ENCODE peak calls at places on chromosomes 7 and 10, in five cellular contexts. One of them, this sample, is unnamed.

GRCh38 chr10:33897255-33897893 is 562.9 kb upstream of the NRP1 start:
- DNase-seq in lower lobe of right lung: no peak
- DNase-seq in breast epithelium: peak; percentile 65
- DNase-seq in retinal pigment epithelial cell: no peak
- DNase-seq in AG04450: no peak
- DNase-seq in this sample: no peak

GRCh38 chr7:131533566-131534561 is 22.6 kb downstream of the PODXL start:
- DNase-seq in breast epithelium: no peak
- DNase-seq in lower lobe of right lung: no peak
- DNase-seq in retinal pigment epithelial cell: no peak
- DNase-seq in AG04450: no peak
- DNase-seq in this sample: no peak

GRCh38 chr7:132240262-132240661 is 336.0 kb downstream of the PLXNA4 start:
- DNase-seq in retinal pigment epithelial cell: no peak
- DNase-seq in AG04450: no peak
- DNase-seq in breast epithelium: no peak
- DNase-seq in lower lobe of right lung: no peak
- DNase-seq in this sample: no peak

GRCh38 chr7:151756076-151756731 is 120.7 kb downstream of the PRKAG2 start:
- DNase-seq in retinal pigment epithelial cell: no peak
- DNase-seq in breast epithelium: no peak
- DNase-seq in AG04450: no peak
- DNase-seq in lower lobe of right lung: peak; percentile 51
- DNase-seq in this sample: no peak

GRCh38 chr10:11783558-11783865 is 39.6 kb upstream of the PROSER2 start:
- DNase-seq in AG04450: no peak
- DNase-seq in lower lobe of right lung: no peak
- DNase-seq in breast epithelium: no peak
- DNase-seq in retinal pigment epithelial cell: no peak
- DNase-seq in this sample: no peak

GRCh38 chr7:157503229-157503628 is 166.4 kb downstream of the DNAJB6 start:
- DNase-seq in retinal pigment epithelial cell: no peak
- DNase-seq in AG04450: no peak
- DNase-seq in breast epithelium: no peak
- DNase-seq in lower lobe of right lung: no peak
- DNase-seq in this sample: no peak

GRCh38 chr7:129762387-129762969 is 151.0 kb downstream of the NRF1 start:
- DNase-seq in lower lobe of right lung: no peak
- DNase-seq in AG04450: no peak
- DNase-seq in breast epithelium: no peak
- DNase-seq in retinal pigment epithelial cell: no peak
- DNase-seq in this sample: no peak

GRCh38 chr10:72075184-72076115 is 12.9 kb downstream of the SPOCK2 start:
- DNase-seq in breast epithelium: no peak
- DNase-seq in retinal pigment epithelial cell: no peak
- DNase-seq in lower lobe of right lung: peak; percentile 21
- DNase-seq in AG04450: no peak
- DNase-seq in this sample: no peak

GRCh38 chr10:77889277-77889903 is 37.2 kb downstream of the DLG5 start:
- DNase-seq in AG04450: no peak
- DNase-seq in lower lobe of right lung: peak; percentile 84
- DNase-seq in breast epithelium: peak; percentile 92
- DNase-seq in retinal pigment epithelial cell: no peak
- DNase-seq in this sample: no peak

GRCh38 chr7:92260248-92260781 is 14.5 kb downstream of the ANKIB1 start:
- DNase-seq in AG04450: no peak
- DNase-seq in lower lobe of right lung: no peak
- DNase-seq in retinal pigment epithelial cell: no peak
- DNase-seq in breast epithelium: no peak
- DNase-seq in this sample: no peak

GRCh38 chr10:96613565-96613964 is 26.8 kb upstream of the TM9SF3 start:
- DNase-seq in breast epithelium: no peak
- DNase-seq in retinal pigment epithelial cell: no peak
- DNase-seq in AG04450: no peak
- DNase-seq in lower lobe of right lung: no peak
- DNase-seq in this sample: no peak

GRCh38 chr7:33940503-33940902 is 35.2 kb downstream of the BMPER start:
- DNase-seq in lower lobe of right lung: no peak
- DNase-seq in breast epithelium: no peak
- DNase-seq in retinal pigment epithelial cell: no peak
- DNase-seq in AG04450: no peak
- DNase-seq in this sample: no peak

GRCh38 chr10:14952851-14953451 is 945 bp downstream of the DCLRE1C start:
- DNase-seq in breast epithelium: no peak
- DNase-seq in retinal pigment epithelial cell: no peak
- DNase-seq in lower lobe of right lung: no peak
- DNase-seq in AG04450: no peak
- DNase-seq in this sample: no peak

GRCh38 chr7:101681170-101682007 is 52.3 kb upstream of the MYL10 start:
- DNase-seq in AG04450: peak; percentile 24
- DNase-seq in lower lobe of right lung: no peak
- DNase-seq in retinal pigment epithelial cell: peak; percentile 88
- DNase-seq in breast epithelium: peak; percentile 23
- DNase-seq in this sample: no peak

GRCh38 chr7:127876393-127876792 is 154.8 kb downstream of the LRRC4 start:
- DNase-seq in AG04450: no peak
- DNase-seq in lower lobe of right lung: no peak
- DNase-seq in retinal pigment epithelial cell: no peak
- DNase-seq in breast epithelium: no peak
- DNase-seq in this sample: no peak

GRCh38 chr7:124922200-124922599 is 7.4 kb downstream of the POT1 start:
- DNase-seq in AG04450: no peak
- DNase-seq in retinal pigment epithelial cell: no peak
- DNase-seq in lower lobe of right lung: no peak
- DNase-seq in breast epithelium: no peak
- DNase-seq in this sample: no peak

GRCh38 chr7:116290740-116291139 is 80.4 kb downstream of the TES start:
- DNase-seq in AG04450: no peak
- DNase-seq in breast epithelium: no peak
- DNase-seq in retinal pigment epithelial cell: no peak
- DNase-seq in lower lobe of right lung: no peak
- DNase-seq in this sample: no peak

GRCh38 chr10:22278441-22278782 is 37.8 kb upstream of the COMMD3 start:
- DNase-seq in lower lobe of right lung: no peak
- DNase-seq in breast epithelium: no peak
- DNase-seq in AG04450: no peak
- DNase-seq in retinal pigment epithelial cell: no peak
- DNase-seq in this sample: no peak

GRCh38 chr7:56078196-56078595 is 14.1 kb downstream of the SUMF2 start:
- DNase-seq in AG04450: no peak
- DNase-seq in breast epithelium: no peak
- DNase-seq in retinal pigment epithelial cell: no peak
- DNase-seq in lower lobe of right lung: no peak
- DNase-seq in this sample: no peak

GRCh38 chr10:65618125-65618524 is 1307.7 kb upstream of the LRRTM3 start:
- DNase-seq in retinal pigment epithelial cell: peak; percentile 4
- DNase-seq in AG04450: no peak
- DNase-seq in breast epithelium: no peak
- DNase-seq in lower lobe of right lung: no peak
- DNase-seq in this sample: no peak

GRCh38 chr7:106367018-106367420 is 82.2 kb upstream of the NAMPT start:
- DNase-seq in lower lobe of right lung: peak; percentile 48
- DNase-seq in AG04450: no peak
- DNase-seq in retinal pigment epithelial cell: no peak
- DNase-seq in breast epithelium: no peak
- DNase-seq in this sample: no peak

GRCh38 chr10:4663162-4663992 is 162.6 kb upstream of the AKR1E2 start:
- DNase-seq in breast epithelium: peak; percentile 89
- DNase-seq in AG04450: peak; percentile 96
- DNase-seq in retinal pigment epithelial cell: peak; percentile 100
- DNase-seq in lower lobe of right lung: no peak
- DNase-seq in this sample: peak; percentile 41

GRCh38 chr10:77602231-77602912 is 35.2 kb downstream of the KCNMA1 start:
- DNase-seq in breast epithelium: no peak
- DNase-seq in retinal pigment epithelial cell: no peak
- DNase-seq in AG04450: peak; percentile 69
- DNase-seq in lower lobe of right lung: no peak
- DNase-seq in this sample: no peak

GRCh38 chr7:97013025-97013424 is 7.7 kb downstream of the DLX6 start:
- DNase-seq in breast epithelium: no peak
- DNase-seq in AG04450: no peak
- DNase-seq in retinal pigment epithelial cell: no peak
- DNase-seq in lower lobe of right lung: no peak
- DNase-seq in this sample: no peak

GRCh38 chr7:16881809-16882208 is at the start of gene AGR3:
- DNase-seq in breast epithelium: no peak
- DNase-seq in retinal pigment epithelial cell: no peak
- DNase-seq in AG04450: no peak
- DNase-seq in lower lobe of right lung: no peak
- DNase-seq in this sample: no peak

GRCh38 chr7:27453702-27454405 is 208.8 kb downstream of the HIBADH start:
- DNase-seq in breast epithelium: no peak
- DNase-seq in retinal pigment epithelial cell: peak; percentile 10
- DNase-seq in AG04450: peak; percentile 24
- DNase-seq in lower lobe of right lung: no peak
- DNase-seq in this sample: no peak

GRCh38 chr7:69172357-69173098 is 425.7 kb upstream of the AUTS2 start:
- DNase-seq in AG04450: no peak
- DNase-seq in retinal pigment epithelial cell: no peak
- DNase-seq in breast epithelium: no peak
- DNase-seq in lower lobe of right lung: no peak
- DNase-seq in this sample: no peak
- TF ChIP-seq CTCF in AG04450: no peak
- TF ChIP-seq CTCF in retinal pigment epithelial cell: no peak
- TF ChIP-seq CTCF in breast epithelium: no peak
- TF ChIP-seq CTCF in lower lobe of right lung: no peak
- TF ChIP-seq CTCF in this sample: no peak

GRCh38 chr7:112550468-112551060 is 69.8 kb downstream of the LSMEM1 start:
- DNase-seq in AG04450: peak; percentile 24
- DNase-seq in lower lobe of right lung: no peak
- DNase-seq in breast epithelium: no peak
- DNase-seq in retinal pigment epithelial cell: no peak
- DNase-seq in this sample: no peak

GRCh38 chr7:112556633-112557032 is 75.8 kb downstream of the LSMEM1 start:
- DNase-seq in retinal pigment epithelial cell: no peak
- DNase-seq in AG04450: no peak
- DNase-seq in lower lobe of right lung: no peak
- DNase-seq in breast epithelium: no peak
- DNase-seq in this sample: no peak

DNA sequence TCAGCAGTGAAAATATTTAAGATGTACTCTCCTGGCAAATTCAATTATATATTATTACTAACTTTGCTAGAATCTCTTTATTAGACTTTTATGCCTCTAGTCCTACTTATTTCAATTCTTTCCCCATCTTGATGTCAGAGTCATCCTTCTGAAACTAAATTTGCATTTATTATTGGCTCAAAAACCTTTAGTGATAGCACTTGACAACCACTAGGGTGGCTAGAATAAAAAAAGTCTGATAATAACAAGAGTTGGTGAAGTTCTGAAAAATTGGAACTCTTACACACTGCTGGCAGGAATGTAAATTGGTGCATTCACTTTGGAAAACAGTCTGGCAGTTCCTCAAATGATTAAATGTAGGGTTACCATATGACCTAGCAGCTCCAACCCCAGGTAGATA is 73.8 kb downstream of the LSMEM1 start:
- DNase-seq in AG04450: no peak
- DNase-seq in breast epithelium: no peak
- DNase-seq in retinal pigment epithelial cell: no peak
- DNase-seq in lower lobe of right lung: no peak
- DNase-seq in this sample: no peak
- TF ChIP-seq CTCF in AG04450: peak; percentile 22
- TF ChIP-seq CTCF in breast epithelium: no peak
- TF ChIP-seq CTCF in retinal pigment epithelial cell: peak; percentile 15
- TF ChIP-seq CTCF in lower lobe of right lung: no peak
- TF ChIP-seq CTCF in this sample: no peak

DNA sequence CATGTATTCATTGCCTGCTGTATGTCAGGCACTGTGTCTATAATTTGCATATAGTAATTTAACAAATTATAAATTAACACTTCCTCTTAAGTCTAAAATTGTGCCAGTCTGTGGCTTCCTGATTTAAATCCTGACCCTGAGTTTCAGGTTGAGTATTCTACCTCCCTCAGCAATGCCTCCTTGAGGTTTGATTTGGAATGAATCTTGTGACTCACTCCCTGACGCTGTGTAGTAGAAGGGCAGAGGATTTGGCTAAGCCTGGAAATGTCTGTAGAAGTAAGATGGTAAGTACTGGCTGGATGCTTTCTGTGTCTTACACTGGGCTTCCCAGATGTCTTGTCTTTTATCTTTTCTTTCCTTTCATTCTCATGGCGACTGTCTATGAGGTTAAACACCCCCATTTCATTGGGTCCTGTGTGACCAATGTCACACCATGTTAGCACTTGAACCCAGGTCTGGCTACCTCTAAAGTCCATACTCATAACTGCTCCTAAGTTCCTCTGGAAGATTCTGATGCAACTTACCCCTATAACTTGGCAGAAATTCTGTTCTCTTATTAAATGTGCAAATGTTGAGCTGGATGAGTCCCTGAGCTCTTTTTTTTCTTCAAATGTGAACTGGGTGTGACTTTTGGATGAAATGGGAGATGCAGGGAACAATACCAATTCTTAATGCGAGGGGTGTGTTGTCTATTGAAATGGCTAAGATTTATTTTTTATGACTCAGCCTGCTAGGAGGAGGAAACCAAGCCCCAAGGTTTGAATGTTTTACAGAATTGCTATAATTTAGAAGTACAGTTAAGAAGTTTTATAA is 48.5 kb downstream of the PLCE1 start:
- DNase-seq in breast epithelium: no peak
- DNase-seq in lower lobe of right lung: no peak
- DNase-seq in retinal pigment epithelial cell: peak; percentile 75
- DNase-seq in AG04450: peak; percentile 18
- DNase-seq in this sample: no peak
- TF ChIP-seq CTCF in breast epithelium: no peak
- TF ChIP-seq CTCF in lower lobe of right lung: no peak
- TF ChIP-seq CTCF in retinal pigment epithelial cell: peak; percentile 44
- TF ChIP-seq CTCF in AG04450: peak; percentile 45
- TF ChIP-seq CTCF in this sample: no peak

GRCh38 chr7:45922810-45923209 is 1.7 kb upstream of the IGFBP3 start:
- DNase-seq in breast epithelium: no peak
- DNase-seq in AG04450: no peak
- DNase-seq in retinal pigment epithelial cell: no peak
- DNase-seq in lower lobe of right lung: no peak
- DNase-seq in this sample: no peak

GRCh38 chr7:45923290-45923689 is 2.2 kb upstream of the IGFBP3 start:
- DNase-seq in AG04450: no peak
- DNase-seq in breast epithelium: no peak
- DNase-seq in retinal pigment epithelial cell: peak; percentile 38
- DNase-seq in lower lobe of right lung: peak; percentile 76
- DNase-seq in this sample: peak; percentile 66

GRCh38 chr7:45923818-45924217 is 2.7 kb upstream of the IGFBP3 start:
- DNase-seq in retinal pigment epithelial cell: no peak
- DNase-seq in breast epithelium: no peak
- DNase-seq in lower lobe of right lung: no peak
- DNase-seq in AG04450: no peak
- DNase-seq in this sample: no peak

GRCh38 chr7:45921699-45922519 is 837 bp upstream of the IGFBP3 start:
- DNase-seq in retinal pigment epithelial cell: peak; percentile 28
- DNase-seq in AG04450: no peak
- DNase-seq in lower lobe of right lung: peak; percentile 51
- DNase-seq in breast epithelium: no peak
- DNase-seq in this sample: no peak

DNA sequence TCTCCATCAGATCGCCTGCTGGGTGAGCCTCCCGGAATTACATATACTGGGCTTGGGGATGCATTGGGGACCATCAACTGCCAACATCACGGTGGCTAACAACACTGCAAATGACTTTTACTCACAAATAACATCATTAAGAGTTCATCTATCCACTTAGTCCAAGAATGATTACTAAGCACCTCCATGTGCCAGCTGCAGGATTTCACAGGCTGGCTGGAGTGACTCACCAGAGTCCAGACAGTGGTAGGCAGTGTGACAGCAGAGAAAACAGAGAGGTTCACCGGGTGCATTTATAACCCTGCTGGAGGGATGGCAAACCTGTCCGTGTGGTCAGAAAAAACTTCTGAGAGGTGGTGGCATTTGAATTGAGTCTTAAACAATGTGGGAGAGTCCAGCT is 3.2 kb upstream of the IGFBP3 start:
- DNase-seq in lower lobe of right lung: no peak
- DNase-seq in retinal pigment epithelial cell: peak; percentile 89
- DNase-seq in breast epithelium: no peak
- DNase-seq in AG04450: no peak
- DNase-seq in this sample: no peak
- TF ChIP-seq CTCF in lower lobe of right lung: no peak
- TF ChIP-seq CTCF in retinal pigment epithelial cell: no peak
- TF ChIP-seq CTCF in breast epithelium: no peak
- TF ChIP-seq CTCF in AG04450: peak; percentile 13
- TF ChIP-seq CTCF in this sample: no peak

This sample was measured in omental fat pad.